ENCODE peak calls at places on chromosome 2, in eight cellular contexts. Z is neural progenitor cell, F is left ventricle myocardium inferior, M is Peyer's patch, W is hepatocyte, I is IMR-90, R is endodermal cell, L is testis. H is an unnamed sample. For H3K27me3, the result is how much of the 10 kb centered on the place peaks cover.

GRCh38 chr2:68771211-68771721 is 36.7 kb downstream of the ARHGAP25 start:
- DNase-seq in R (no peak), F (no peak), Z (no peak), I (peak), W (no peak), L (no peak), M (no peak), H (peak)

GRCh38 chr2:100422320-100422719 is 4.9 kb upstream of the CHST10 start:
- DNase-seq in W (peak), Z (peak), L (peak), M (no peak), I (peak), F (no peak), R (peak), H (no peak)

GRCh38 chr2:160427629-160428424 is 65.8 kb downstream of the RBMS1 start:
- DNase-seq in Z (no peak), I (peak), M (no peak), F (no peak), R (no peak), L (no peak), W (no peak), H (peak)

GRCh38 chr2:190891370-190891769 is 10.7 kb downstream of the GLS start:
- DNase-seq in L (no peak), W (no peak), M (no peak), F (no peak), I (no peak), Z (no peak), R (no peak), H (peak)

GRCh38 chr2:69482471-69482870 is 45.2 kb upstream of the NFU1 start:
- DNase-seq in F (no peak), I (no peak), R (no peak), M (no peak), Z (no peak), W (no peak), L (no peak), H (peak)

GRCh38 chr2:202009019-202009481 is 24.6 kb upstream of the FZD7 start:
- DNase-seq in R (no peak), I (no peak), W (no peak), F (peak), M (no peak), Z (no peak), L (no peak), H (no peak)

GRCh38 chr2:47189635-47190034 is 34.5 kb upstream of the STPG4 start:
- DNase-seq in R (no peak), F (no peak), W (no peak), I (peak), M (no peak), L (no peak), Z (no peak), H (no peak)

GRCh38 chr2:208025814-208026184 is 472 bp upstream of the PLEKHM3 start:
- DNase-seq in F (no peak), W (no peak), Z (peak), L (peak), I (no peak), R (peak), M (no peak), H (no peak)

GRCh38 chr2:191869178-191869577 is 22.3 kb upstream of the CAVIN2 start:
- DNase-seq in M (no peak), Z (peak), L (peak), I (peak), F (no peak), W (peak), R (peak), H (no peak)

GRCh38 chr2:68828887-68829708 is 42.1 kb downstream of the BMP10 start:
- DNase-seq in W (peak), Z (no peak), F (peak), R (peak), I (peak), M (peak), L (peak), H (no peak)

GRCh38 chr2:77228379-77228778 is 293.8 kb downstream of the LRRTM4 start:
- DNase-seq in M (no peak), L (no peak), R (no peak), Z (no peak), I (no peak), W (peak), F (no peak), H (no peak)

GRCh38 chr2:50225021-50225928 is 806.7 kb downstream of the NRXN1 start:
- DNase-seq in L (no peak), M (no peak), W (peak), I (no peak), F (no peak), R (peak), Z (no peak), H (no peak)

GRCh38 chr2:85994897-85995647 is 106.3 kb upstream of the ST3GAL5 start:
- DNase-seq in M (no peak), F (no peak), I (no peak), Z (no peak), R (no peak), L (no peak), W (no peak), H (peak)

GRCh38 chr2:210663574-210663973 is 107.2 kb downstream of the CPS1 start:
- DNase-seq in I (peak), L (peak), R (no peak), M (no peak), F (no peak), Z (peak), W (peak), H (no peak)

GRCh38 chr2:108215794-108216211 is 24.0 kb upstream of the SULT1C3 start:
- DNase-seq in W (peak), F (no peak), M (peak), R (peak), Z (peak), I (peak), L (no peak), H (no peak)

GRCh38 chr2:186575302-186575701 is 14.6 kb upstream of the ITGAV start:
- DNase-seq in F (no peak), W (peak), I (peak), M (no peak), L (no peak), Z (no peak), R (no peak), H (no peak)

GRCh38 chr2:154692927-154693326 is 5.6 kb upstream of the KCNJ3 start:
- DNase-seq in L (no peak), M (no peak), I (no peak), R (no peak), W (peak), Z (no peak), F (no peak), H (no peak)

GRCh38 chr2:187711122-187711521 is 156.9 kb upstream of the TFPI start:
- DNase-seq in M (no peak), R (no peak), W (no peak), L (no peak), F (no peak), I (no peak), Z (no peak), H (no peak)

GRCh38 chr2:232030229-232030628 is 68.7 kb downstream of the DIS3L2 start:
- DNase-seq in I (no peak), M (no peak), L (no peak), Z (no peak), F (no peak), R (peak), W (no peak), H (no peak)

GRCh38 chr2:188850786-188851185 is 123.4 kb upstream of the COL3A1 start:
- DNase-seq in L (no peak), I (peak), F (no peak), Z (no peak), R (no peak), M (no peak), W (no peak), H (no peak)

GRCh38 chr2:101396352-101396717 is 9.0 kb upstream of the CREG2 start:
- DNase-seq in W (peak), F (no peak), R (no peak), L (no peak), I (peak), Z (no peak), M (no peak), H (no peak)

GRCh38 chr2:13193075-13193474 is 476.3 kb downstream of the TRIB2 start:
- DNase-seq in W (no peak), Z (no peak), M (no peak), R (no peak), F (no peak), L (peak), I (peak), H (no peak)

GRCh38 chr2:9703701-9704221 is 73.0 kb upstream of the YWHAQ start:
- DNase-seq in F (no peak), Z (no peak), I (peak), M (no peak), L (no peak), R (peak), W (peak), H (no peak)

GRCh38 chr2:191386938-191387536 is 141.8 kb downstream of the MYO1B start:
- DNase-seq in R (no peak), I (peak), F (no peak), W (no peak), Z (no peak), M (no peak), L (no peak), H (no peak)

GRCh38 chr2:101037161-101037755 is 35.2 kb downstream of the RPL31 start:
- DNase-seq in Z (no peak), L (no peak), I (no peak), F (no peak), W (no peak), R (no peak), M (no peak), H (no peak)

GRCh38 chr2:166494140-166494544 is at the start of gene SCN7A:
- DNase-seq in W (peak), I (peak), R (peak), Z (peak), F (peak), L (peak), M (peak), H (no peak)

GRCh38 chr2:104028066-104028465 is 825.8 kb upstream of the POU3F3 start:
- DNase-seq in R (no peak), L (no peak), W (no peak), Z (no peak), M (no peak), F (no peak), I (no peak), H (no peak)
- H3K4me3 ChIP-seq in R (no peak), L (no peak), W (no peak), Z (no peak), M (no peak), F (no peak), I (no peak), H (no peak)

DNA sequence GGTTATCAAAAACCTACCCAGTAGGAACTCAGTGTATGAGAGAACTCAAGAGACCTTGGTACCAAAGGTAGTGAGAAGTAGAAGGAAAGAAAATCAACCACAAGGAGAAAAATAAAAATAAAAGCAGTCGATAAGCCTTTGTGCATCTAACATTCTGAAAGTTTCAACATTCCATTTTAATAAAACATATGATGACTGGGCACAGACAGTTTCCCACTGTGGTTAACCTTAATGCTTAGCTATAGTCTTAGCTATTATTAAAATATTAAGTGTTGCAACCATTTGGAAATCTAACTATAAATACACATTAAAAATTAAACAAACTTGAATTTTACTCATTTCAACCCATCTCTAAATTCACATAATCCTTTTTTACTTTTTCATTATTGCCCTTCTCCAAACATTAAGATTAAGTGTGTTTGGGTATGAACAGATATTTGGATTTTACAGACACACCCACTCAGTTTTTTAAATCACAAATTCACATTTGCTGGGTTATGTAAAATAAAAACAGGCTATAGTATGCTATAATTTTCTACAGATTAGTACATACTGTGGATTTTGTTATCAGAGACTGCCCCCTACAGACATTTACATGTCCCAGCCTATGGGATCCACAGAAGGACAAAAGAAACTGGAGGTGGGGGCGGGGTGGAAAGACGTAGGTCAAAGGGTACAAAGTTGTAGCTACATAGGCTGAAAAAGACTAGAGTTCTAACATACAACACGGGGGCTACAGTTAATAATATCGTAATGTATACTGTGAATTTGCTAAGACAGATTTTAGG is 32.8 kb downstream of the SRBD1 start:
- DNase-seq in W (peak), F (no peak), M (no peak), R (peak), L (no peak), Z (peak), I (peak), H (peak)
- TF ChIP-seq CTCF in W (peak), F (peak), M (no peak), R (peak), L (no peak), Z (peak), I (peak), H (peak)

DNA sequence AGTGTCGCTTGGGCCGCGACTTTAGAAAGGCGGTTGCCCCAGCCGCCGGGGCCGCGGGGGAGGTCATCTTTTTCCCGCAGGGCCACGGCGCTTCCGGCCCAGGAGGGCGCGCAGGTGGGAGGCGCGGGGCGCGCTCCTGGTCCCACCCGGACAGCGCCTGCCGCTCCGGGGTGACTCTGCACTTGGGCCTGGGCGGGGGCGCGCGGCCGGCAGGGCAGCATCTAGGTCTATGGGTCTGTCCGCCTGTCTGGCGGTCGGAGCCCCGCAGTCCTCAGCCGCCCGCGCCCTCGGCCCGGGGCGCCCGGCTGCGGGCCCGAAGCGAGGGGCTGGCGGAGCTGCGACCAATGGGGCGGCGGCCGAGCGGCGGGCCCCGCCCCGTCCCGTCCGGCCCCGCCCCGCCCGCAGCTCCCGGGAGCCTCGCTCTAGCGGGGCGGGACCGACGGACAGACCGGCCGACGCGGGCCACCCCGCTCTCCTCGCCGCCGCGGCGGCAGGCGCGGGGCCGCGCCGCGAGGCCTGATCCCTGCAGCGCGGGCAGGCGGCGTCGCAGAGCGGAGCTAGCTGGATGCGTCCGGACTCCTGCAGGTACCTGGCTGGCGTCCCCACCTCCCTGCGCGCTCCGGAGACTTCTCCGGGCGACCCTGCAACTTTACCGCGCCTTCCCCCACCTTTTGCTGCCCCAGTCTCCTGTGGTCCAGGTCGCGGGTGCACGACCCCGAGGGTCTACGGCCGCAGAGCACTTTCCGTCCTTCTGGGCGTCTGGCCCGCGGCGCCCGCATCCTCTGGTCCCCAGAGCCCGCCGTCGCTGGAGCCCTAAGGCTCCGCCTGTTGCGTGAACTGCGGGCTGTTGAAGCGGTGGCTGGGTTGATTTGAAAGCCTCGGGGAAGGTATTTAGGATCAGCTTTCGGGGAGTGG is at the start of gene KCNS3:
- DNase-seq in I (peak), W (peak), M (peak), R (peak), F (peak), Z (peak), L (peak), H (peak)
- H3K27me3 ChIP-seq in I (under half), W (half or more), M (under half), R (half or more), F (half or more), Z (half or more), L (under half), H (under half)

DNA sequence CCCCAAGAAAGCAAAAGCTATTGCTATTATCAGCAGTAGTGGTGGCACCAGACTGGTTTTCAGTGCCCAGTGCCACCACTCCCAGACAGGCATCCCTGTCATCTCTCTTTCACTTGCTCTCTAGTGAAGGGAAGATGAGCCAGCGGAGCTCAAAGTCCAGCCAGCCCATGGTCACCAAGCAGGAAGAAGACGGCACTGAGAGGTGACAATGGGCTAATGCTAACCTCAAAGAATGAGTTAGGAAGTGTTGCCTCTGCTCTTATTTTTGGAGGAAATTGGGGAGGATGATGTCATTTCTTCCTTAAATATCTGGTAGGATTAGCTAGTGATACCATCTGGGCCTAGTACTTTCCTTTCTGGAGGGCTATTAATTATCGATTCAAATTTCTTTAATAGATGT is 1.7 kb downstream of the SP140 start:
- DNase-seq in M (no peak), F (no peak), W (no peak), I (no peak), L (no peak), Z (no peak), R (no peak), H (peak)
- H3K4me3 ChIP-seq in M (peak), F (no peak), W (no peak), I (no peak), L (no peak), Z (no peak), R (no peak), H (peak)

GRCh38 chr2:225484751-225485150 is 85.2 kb downstream of the NYAP2 start:
- DNase-seq in M (no peak), R (no peak), L (no peak), W (no peak), F (no peak), I (no peak), Z (no peak), H (no peak)
- TF ChIP-seq CTCF in M (no peak), R (no peak), L (no peak), W (no peak), F (no peak), I (no peak), Z (no peak), H (no peak)

DNA sequence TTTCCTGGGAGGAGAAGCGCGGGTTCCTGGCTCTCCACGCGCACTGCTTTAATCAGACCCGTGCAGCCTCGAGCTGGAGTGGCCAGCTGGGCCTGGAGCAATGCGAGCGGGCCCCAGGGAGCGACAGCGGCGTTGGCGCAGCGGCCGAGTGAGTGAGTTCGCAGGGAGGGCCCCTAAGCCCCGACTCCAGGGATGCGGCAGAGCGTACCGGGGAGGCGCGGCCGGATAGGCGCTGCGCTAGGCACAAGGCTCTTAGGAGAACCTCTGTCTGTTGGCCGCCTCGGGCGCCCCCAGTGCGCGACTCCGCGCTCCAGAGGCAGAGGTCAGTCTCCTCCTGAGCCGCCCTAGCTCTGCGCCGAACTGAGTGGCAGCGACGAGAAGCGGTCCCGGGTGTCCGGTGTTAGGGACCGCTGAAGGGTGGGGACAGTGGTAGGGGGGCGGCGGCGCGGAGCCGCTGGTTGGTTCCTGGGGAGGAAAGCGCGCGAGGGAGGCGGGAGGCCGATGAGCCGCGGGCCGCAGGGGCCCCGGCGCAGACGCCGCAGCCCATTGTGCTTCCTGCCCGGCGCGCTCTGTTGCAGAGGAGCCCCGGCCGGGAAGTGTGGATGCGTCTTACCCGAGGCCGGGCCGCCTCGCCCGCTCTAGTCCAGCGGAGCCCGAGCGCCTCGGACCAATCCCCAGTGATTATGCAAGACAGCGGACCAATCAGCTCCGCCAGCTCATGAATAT is 410 bp upstream of the DLX1 start:
- DNase-seq in M (peak), I (peak), L (peak), F (peak), Z (peak), R (peak), W (peak), H (peak)
- H3K27me3 ChIP-seq in M (half or more), I (half or more), L (under half), F (half or more), Z (half or more), R (half or more), W (half or more), H (under half)

DNA sequence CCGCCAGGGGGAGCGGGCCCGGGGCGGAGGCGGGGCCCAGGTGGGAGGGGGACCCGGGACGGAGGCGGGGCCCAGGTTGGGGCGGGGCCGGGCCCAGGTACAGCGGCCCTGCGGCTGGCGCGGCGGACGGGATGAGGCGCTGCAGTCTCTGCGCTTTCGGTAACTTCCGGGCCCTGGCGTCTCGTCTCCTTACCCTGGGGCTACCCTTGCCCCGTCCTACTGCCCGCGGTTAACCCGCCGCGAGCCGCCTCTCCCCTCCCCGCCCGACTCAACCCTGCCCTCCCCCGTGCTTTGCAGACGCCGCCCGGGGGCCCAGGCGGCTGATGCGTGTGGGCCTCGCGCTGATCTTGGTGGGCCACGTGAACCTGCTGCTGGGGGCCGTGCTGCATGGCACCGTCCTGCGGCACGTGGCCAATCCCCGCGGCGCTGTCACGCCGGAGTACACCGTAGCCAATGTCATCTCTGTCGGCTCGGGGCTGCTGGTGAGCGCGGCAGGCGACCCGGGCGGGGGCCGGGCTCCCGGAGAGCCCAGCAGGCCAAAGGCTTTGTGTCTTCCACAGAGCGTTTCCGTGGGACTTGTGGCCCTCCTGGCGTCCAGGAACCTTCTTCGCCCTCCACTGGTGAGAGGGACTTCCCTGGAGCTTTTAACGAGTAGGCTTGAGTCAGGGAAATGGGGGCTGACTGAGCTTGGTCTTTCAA is at the start of gene KRTCAP3:
- DNase-seq in W (peak), L (peak), M (peak), I (no peak), Z (peak), R (peak), F (no peak), H (peak)
- H3K4me3 ChIP-seq in W (peak), L (peak), M (peak), I (no peak), Z (peak), R (peak), F (peak), H (no peak)

DNA sequence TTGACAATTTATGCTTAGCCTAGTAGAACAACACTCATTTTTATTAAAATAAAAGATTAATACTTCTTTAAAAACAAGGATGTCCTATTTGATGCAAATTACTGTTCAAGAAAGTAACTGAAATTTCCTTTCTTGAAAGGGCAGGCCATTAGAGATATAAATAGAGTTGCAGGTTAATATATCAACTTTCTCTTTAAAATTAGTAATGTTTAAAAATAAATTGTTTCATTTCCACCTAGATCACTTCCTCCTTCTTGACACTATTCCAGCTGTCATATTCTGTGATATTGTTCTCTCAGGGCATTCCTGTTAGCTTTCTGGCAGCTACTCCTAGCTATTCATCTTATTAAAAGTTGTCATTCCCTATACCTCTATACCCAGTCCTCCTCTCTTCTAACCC is 357.9 kb upstream of the NRP2 start:
- DNase-seq in Z (no peak), L (no peak), R (no peak), I (no peak), M (no peak), F (no peak), W (no peak), H (no peak)
- TF ChIP-seq CTCF in Z (no peak), L (no peak), R (no peak), I (no peak), M (no peak), F (no peak), W (no peak), H (no peak)

H was measured in GM06990.